ENCODE peak calls at places on chromosomes 2 and 18, in six cellular contexts. S, V, B, E, Z and P are unnamed samples.

GRCh38 chr2:105038383-105039061 is 653 bp downstream of the MRPS9 start:
- DNase-seq in E (no peak), V (no peak), Z (no peak), B (peak; percentile 59), S (peak; percentile 2), P (peak; percentile 16)

GRCh38 chr18:56202567-56203136 is 435.7 kb downstream of the TXNL1 start:
- DNase-seq in B (no peak), Z (no peak), E (no peak), V (no peak), S (no peak), P (no peak)

GRCh38 chr18:50154420-50154819 is 40.5 kb downstream of the MYO5B start:
- DNase-seq in S (no peak), V (no peak), B (no peak), E (no peak), Z (no peak), P (peak; percentile 93)

GRCh38 chr2:5897249-5897648 is 205.1 kb downstream of the SOX11 start:
- DNase-seq in V (no peak), Z (no peak), B (no peak), S (no peak), E (no peak), P (no peak)

GRCh38 chr18:47545613-47546012 is 294.2 kb upstream of the SKOR2 start:
- DNase-seq in E (no peak), B (peak; percentile 68), S (no peak), V (no peak), Z (no peak), P (no peak)

GRCh38 chr2:198596985-198597384 is 792.6 kb downstream of the PLCL1 start:
- DNase-seq in V (no peak), B (no peak), S (no peak), E (no peak), Z (no peak), P (no peak)

GRCh38 chr2:74373189-74373588 is 6.9 kb downstream of the DCTN1 start:
- DNase-seq in S (no peak), E (no peak), B (peak; percentile 39), Z (peak; percentile 26), V (no peak), P (peak; percentile 80)

GRCh38 chr18:26228562-26229260 is 2.5 kb downstream of the TAF4B start:
- DNase-seq in E (no peak), Z (no peak), V (no peak), B (no peak), S (no peak), P (peak; percentile 22)

GRCh38 chr18:22282311-22283235 is 113.2 kb downstream of the GATA6 start:
- DNase-seq in Z (no peak), S (peak; percentile 72), V (no peak), E (no peak), B (peak; percentile 18), P (peak; percentile 93)

GRCh38 chr2:233934524-233934923 is 17.4 kb downstream of the TRPM8 start:
- DNase-seq in Z (no peak), E (no peak), S (no peak), B (no peak), V (no peak), P (no peak)

GRCh38 chr2:215461836-215462532 is 26.1 kb upstream of the FN1 start:
- DNase-seq in Z (no peak), E (no peak), V (no peak), S (no peak), B (no peak), P (no peak)

GRCh38 chr2:44285237-44285636 is 10.0 kb downstream of the SLC3A1 start:
- DNase-seq in Z (no peak), V (no peak), E (no peak), S (no peak), B (no peak), P (peak; percentile 13)

GRCh38 chr2:216533504-216534068 is 34.9 kb downstream of the RPL37A start:
- DNase-seq in S (no peak), V (no peak), E (no peak), B (no peak), Z (no peak), P (no peak)

GRCh38 chr2:163086940-163087339 is 248.4 kb upstream of the KCNH7 start:
- DNase-seq in V (no peak), S (no peak), Z (no peak), E (no peak), B (no peak), P (no peak)

GRCh38 chr2:18741888-18742287 is 152.5 kb upstream of the NT5C1B start:
- DNase-seq in Z (no peak), V (no peak), S (no peak), B (peak; percentile 7), E (no peak), P (no peak)

GRCh38 chr2:216540920-216541319 is 42.3 kb downstream of the RPL37A start:
- DNase-seq in S (no peak), B (no peak), Z (no peak), V (no peak), E (no peak), P (no peak)

GRCh38 chr2:152676461-152676860 is 40.8 kb downstream of the PRPF40A start:
- DNase-seq in S (no peak), V (no peak), B (no peak), E (no peak), Z (no peak), P (no peak)
- H3K27ac ChIP-seq in S (no peak overlapping the region), V (no peak overlapping the region), B (no peak overlapping the region), E (no peak overlapping the region), Z (no peak overlapping the region), P (no peak overlapping the region)

GRCh38 chr2:143730950-143731254 is 601.7 kb downstream of the ARHGAP15 start:
- DNase-seq in Z (no peak), E (no peak), V (no peak), B (no peak), S (no peak), P (no peak)
- H3K27ac ChIP-seq in Z (no peak overlapping the region), E (no peak overlapping the region), V (no peak overlapping the region), B (no peak overlapping the region), S (no peak overlapping the region), P (no peak overlapping the region)

DNA sequence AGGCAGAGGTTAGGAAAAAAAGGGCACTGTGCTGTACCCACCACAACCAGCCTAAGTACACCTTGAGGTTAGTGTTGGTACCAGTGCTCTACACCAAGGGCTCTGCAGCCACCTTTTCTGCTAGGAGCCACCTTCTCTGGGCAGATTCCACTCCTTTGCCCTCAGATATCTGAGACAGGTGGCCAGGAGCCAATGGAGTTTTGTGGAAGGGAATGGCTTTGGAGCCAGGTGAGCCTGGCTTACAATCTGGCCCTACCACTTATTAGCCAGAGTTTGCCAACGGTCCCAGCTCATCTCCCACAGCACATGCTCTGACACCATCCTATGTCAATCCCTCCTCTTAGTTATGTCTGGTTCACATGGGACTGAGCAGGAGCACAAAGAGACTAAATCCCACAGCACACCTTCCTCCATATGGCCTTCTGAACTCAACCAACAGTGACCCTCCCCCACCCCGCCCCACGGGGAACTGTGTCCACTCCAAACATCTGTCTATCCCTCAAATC is 77.5 kb downstream of the CLHC1 start:
- DNase-seq in B (no peak), Z (no peak), S (no peak), E (no peak), V (no peak), P (no peak)
- H3K27ac ChIP-seq in B (no peak overlapping the region), Z (no peak overlapping the region), S (peak overlapping the region; percentile 70), E (peak overlapping the region; percentile 91), V (peak overlapping the region; percentile 79), P (no peak overlapping the region)

DNA sequence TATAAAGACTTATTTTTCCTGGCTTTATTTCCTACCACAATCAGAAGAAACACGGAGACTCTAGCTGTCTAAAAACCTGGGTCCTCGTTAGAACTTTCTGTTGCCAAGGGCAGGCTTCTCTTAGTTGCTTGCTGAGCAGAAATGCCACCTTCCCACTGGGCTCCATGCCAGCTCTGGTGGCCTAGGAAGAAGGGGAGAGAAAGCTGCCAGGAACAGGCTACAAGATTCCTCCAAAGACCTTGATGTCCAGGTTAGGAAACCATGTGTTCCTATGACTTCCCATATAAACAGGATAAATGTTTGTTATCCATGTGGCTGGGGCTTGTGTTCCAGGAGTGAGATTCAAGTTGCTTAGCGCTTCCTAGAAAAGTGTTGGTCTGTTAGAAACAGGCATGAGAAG is 17.9 kb upstream of the TMEM18 start:
- DNase-seq in Z (peak; percentile 77), S (no peak), B (no peak), V (no peak), E (no peak), P (no peak)
- H3K27ac ChIP-seq in Z (peak overlapping the region; percentile 25), S (no peak overlapping the region), B (no peak overlapping the region), V (peak overlapping the region; percentile 64), E (no peak overlapping the region), P (no peak overlapping the region)

GRCh38 chr2:56151841-56152240 is 31.9 kb upstream of the CCDC85A start:
- DNase-seq in B (no peak), V (no peak), E (no peak), Z (no peak), S (no peak), P (no peak)
- H3K27ac ChIP-seq in B (no peak overlapping the region), V (no peak overlapping the region), E (no peak overlapping the region), Z (no peak overlapping the region), S (no peak overlapping the region), P (no peak overlapping the region)

GRCh38 chr2:168518555-168519066 is 62.5 kb downstream of the CERS6 start:
- DNase-seq in E (no peak), Z (no peak), B (peak; percentile 54), V (no peak), S (no peak), P (peak; percentile 29)
- H3K27ac ChIP-seq in E (peak overlapping the region; percentile 52), Z (no peak overlapping the region), B (peak overlapping the region; percentile 78), V (peak overlapping the region; percentile 35), S (no peak overlapping the region), P (no peak overlapping the region)

DNA sequence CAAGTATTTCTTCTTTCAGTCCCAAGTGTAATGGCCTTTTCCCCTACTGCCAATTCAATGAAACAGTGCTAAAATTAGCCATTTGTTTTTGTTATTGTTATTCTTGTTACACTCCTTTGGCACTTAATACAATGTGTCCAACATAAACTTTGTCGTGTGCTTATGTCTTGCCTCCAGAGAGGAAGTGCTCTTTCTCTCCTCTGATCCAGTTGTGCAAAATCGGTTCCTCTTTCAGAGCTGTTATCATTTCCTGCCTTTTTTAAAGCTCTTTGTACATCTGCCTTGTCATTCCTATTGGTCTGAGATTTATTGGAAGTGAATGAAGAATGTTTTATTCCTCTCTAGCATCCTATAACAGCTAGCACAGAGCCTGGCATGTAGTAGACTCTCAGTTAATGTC is 623.2 kb upstream of the ID2 start:
- DNase-seq in Z (no peak), B (no peak), E (no peak), S (no peak), V (no peak), P (no peak)
- H3K27ac ChIP-seq in Z (no peak overlapping the region), B (no peak overlapping the region), E (no peak overlapping the region), S (no peak overlapping the region), V (peak overlapping the region; percentile 2), P (no peak overlapping the region)

DNA sequence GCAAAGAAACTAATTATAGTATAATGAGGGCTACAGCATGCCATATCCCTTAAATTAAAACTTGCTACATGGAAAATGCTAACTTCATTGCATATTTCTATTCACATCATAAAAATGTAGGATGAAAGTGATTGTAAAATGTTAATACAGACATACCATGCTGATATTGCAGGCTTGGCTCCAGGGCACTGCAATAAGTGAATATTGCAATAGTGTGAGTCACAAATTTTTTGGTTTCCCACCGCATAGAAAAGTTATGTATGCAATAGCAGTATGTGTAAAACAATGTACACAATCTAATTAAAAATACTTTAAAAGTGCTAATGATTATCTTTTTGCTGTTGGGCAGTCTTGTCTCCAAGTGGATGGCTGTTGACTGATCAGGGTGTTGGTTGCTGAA is 162.1 kb downstream of the CD8B2 start:
- DNase-seq in B (no peak), E (no peak), V (no peak), Z (no peak), S (no peak), P (no peak)
- H3K27ac ChIP-seq in B (no peak overlapping the region), E (no peak overlapping the region), V (no peak overlapping the region), Z (no peak overlapping the region), S (no peak overlapping the region), P (no peak overlapping the region)